ENCODE peak calls at places on chromosomes 1 and 21, in nine cellular contexts. L is A549, C is neural progenitor cell, N is BE2C, Y is fibroblast of lung, I is body of pancreas, V is left lung, G is colonic mucosa, B is ovary. A is an unnamed sample.

GRCh38 chr1:90176530-90176929 is 181.6 kb downstream of the ZNF326 start:
- DNase-seq in L (no peak), C (no peak), N (no peak), Y (no peak), I (no peak), V (no peak), G (no peak), B (no peak), A (no peak)

GRCh38 chr1:158087320-158087927 is 93.3 kb upstream of the CD1D start:
- DNase-seq in L (peak; percentile 84), C (peak; percentile 92), N (peak; percentile 54), Y (peak; percentile 69), I (peak; percentile 58), V (no peak), G (peak; percentile 58), B (peak; percentile 56), A (no peak)

GRCh38 chr21:45552696-45553391 is 10.6 kb upstream of the SLC19A1 start:
- DNase-seq in L (no peak), C (no peak), N (no peak), Y (no peak), I (no peak), V (peak; percentile 33), G (no peak), B (no peak), A (peak; percentile 77)

GRCh38 chr1:85628791-85629531 is 48.4 kb downstream of the CCN1 start:
- DNase-seq in L (peak; percentile 89), C (peak; percentile 54), N (no peak), Y (peak; percentile 92), I (peak; percentile 56), V (peak; percentile 55), G (peak; percentile 53), B (no peak), A (peak; percentile 79)

GRCh38 chr1:54199151-54199764 is 572 bp downstream of the CYB5RL start:
- DNase-seq in L (no peak), C (no peak), N (no peak), Y (no peak), I (no peak), V (no peak), G (peak; percentile 38), B (no peak), A (no peak)

GRCh38 chr1:12095822-12096263 is 32.7 kb downstream of the TNFRSF8 start:
- DNase-seq in L (peak; percentile 55), C (no peak), N (peak; percentile 34), Y (peak; percentile 56), I (no peak), V (no peak), G (no peak), B (no peak), A (no peak)

GRCh38 chr1:151130837-151131586 is 15.4 kb downstream of the SEMA6C start:
- DNase-seq in L (no peak), C (peak; percentile 95), N (no peak), Y (peak; percentile 91), I (peak; percentile 82), V (peak; percentile 88), G (peak; percentile 86), B (peak; percentile 92), A (peak; percentile 95)

GRCh38 chr1:229550812-229551567 is 7.5 kb downstream of the ABCB10 start:
- DNase-seq in L (no peak), C (no peak), N (no peak), Y (no peak), I (no peak), V (no peak), G (no peak), B (no peak), A (no peak)

GRCh38 chr1:241998412-241998921 is 431 bp downstream of the MAP1LC3C start:
- DNase-seq in L (peak; percentile 89), C (peak; percentile 60), N (peak; percentile 74), Y (peak; percentile 88), I (peak; percentile 60), V (peak; percentile 78), G (peak; percentile 88), B (peak; percentile 79), A (peak; percentile 83)

GRCh38 chr1:50427086-50427817 is 4.0 kb upstream of the DMRTA2 start:
- DNase-seq in L (no peak), C (peak; percentile 62), N (no peak), Y (no peak), I (no peak), V (no peak), G (no peak), B (no peak), A (no peak)

GRCh38 chr21:26140185-26140584 is 30.4 kb downstream of the APP start:
- DNase-seq in L (peak; percentile 93), C (no peak), N (no peak), Y (peak; percentile 98), I (peak; percentile 30), V (peak; percentile 52), G (peak; percentile 36), B (no peak), A (peak; percentile 76)

GRCh38 chr1:45542591-45542990 is 8.0 kb upstream of the AKR1A1 start:
- DNase-seq in L (no peak), C (no peak), N (no peak), Y (no peak), I (peak; percentile 67), V (peak; percentile 66), G (peak; percentile 74), B (no peak), A (no peak)

GRCh38 chr1:47692196-47692595 is 254.4 kb downstream of the FOXD2 start:
- DNase-seq in L (no peak), C (no peak), N (no peak), Y (no peak), I (no peak), V (no peak), G (peak; percentile 12), B (no peak), A (no peak)

GRCh38 chr1:246790833-246791232 is 66.6 kb downstream of the SCCPDH start:
- DNase-seq in L (no peak), C (no peak), N (no peak), Y (no peak), I (no peak), V (no peak), G (no peak), B (no peak), A (peak; percentile 49)

GRCh38 chr1:54118704-54119103 is 34.1 kb downstream of the CDCP2 start:
- DNase-seq in L (peak; percentile 48), C (no peak), N (no peak), Y (peak; percentile 93), I (no peak), V (no peak), G (no peak), B (no peak), A (no peak)

GRCh38 chr1:59484090-59484489 is 187.2 kb downstream of the FGGY start:
- DNase-seq in L (peak; percentile 23), C (no peak), N (peak; percentile 12), Y (peak; percentile 96), I (no peak), V (no peak), G (no peak), B (no peak), A (no peak)

GRCh38 chr1:223700942-223701637 is 11.2 kb upstream of the CAPN2 start:
- DNase-seq in L (peak; percentile 96), C (no peak), N (no peak), Y (peak; percentile 99), I (peak; percentile 20), V (peak; percentile 64), G (no peak), B (peak; percentile 60), A (peak; percentile 89)

GRCh38 chr1:36542962-36543515 is 60.3 kb upstream of the CSF3R start:
- DNase-seq in L (no peak), C (peak; percentile 52), N (peak; percentile 34), Y (no peak), I (no peak), V (no peak), G (no peak), B (no peak), A (no peak)

GRCh38 chr1:184877992-184878391 is 96.3 kb downstream of the NIBAN1 start:
- DNase-seq in L (no peak), C (no peak), N (no peak), Y (no peak), I (no peak), V (no peak), G (no peak), B (no peak), A (no peak)

GRCh38 chr1:188825471-188825870 is 1652.2 kb downstream of the BRINP3 start:
- DNase-seq in L (no peak), C (no peak), N (no peak), Y (no peak), I (no peak), V (no peak), G (no peak), B (no peak), A (no peak)

GRCh38 chr1:167428418-167428817 is 89.9 kb downstream of the CD247 start:
- DNase-seq in L (no peak), C (no peak), N (no peak), Y (no peak), I (no peak), V (no peak), G (no peak), B (no peak), A (no peak)

GRCh38 chr1:58331156-58331555 is 215.4 kb downstream of the OMA1 start:
- DNase-seq in L (no peak), C (no peak), N (no peak), Y (peak; percentile 41), I (no peak), V (no peak), G (no peak), B (no peak), A (no peak)

GRCh38 chr1:207813946-207814345 is 62.1 kb downstream of the CD46 start:
- DNase-seq in L (no peak), C (no peak), N (no peak), Y (no peak), I (peak; percentile 21), V (no peak), G (no peak), B (no peak), A (peak; percentile 45)
- H3K4me1 ChIP-seq in L (peaks cover 16% of the 10 kb centered on the region), C (no peaks in the 10 kb centered on the region), N (no peaks in the 10 kb centered on the region), Y (peaks cover 34% of the 10 kb centered on the region), I (peaks cover 90% of the 10 kb centered on the region), V (peaks cover 20% of the 10 kb centered on the region), G (peaks cover 9% of the 10 kb centered on the region), B (peaks cover 47% of the 10 kb centered on the region), A (peaks cover 87% of the 10 kb centered on the region)

GRCh38 chr1:116508090-116508983 is 62.5 kb downstream of the CD58 start:
- DNase-seq in L (peak; percentile 6), C (no peak), N (no peak), Y (no peak), I (no peak), V (no peak), G (no peak), B (no peak), A (no peak)
- H3K4me1 ChIP-seq in L (peaks cover 69% of the 10 kb centered on the region), C (peaks cover 3% of the 10 kb centered on the region), N (no peaks in the 10 kb centered on the region), Y (peaks cover 17% of the 10 kb centered on the region), I (no peaks in the 10 kb centered on the region), V (peaks cover 6% of the 10 kb centered on the region), G (no peaks in the 10 kb centered on the region), B (no peaks in the 10 kb centered on the region), A (peaks cover 2% of the 10 kb centered on the region)

DNA sequence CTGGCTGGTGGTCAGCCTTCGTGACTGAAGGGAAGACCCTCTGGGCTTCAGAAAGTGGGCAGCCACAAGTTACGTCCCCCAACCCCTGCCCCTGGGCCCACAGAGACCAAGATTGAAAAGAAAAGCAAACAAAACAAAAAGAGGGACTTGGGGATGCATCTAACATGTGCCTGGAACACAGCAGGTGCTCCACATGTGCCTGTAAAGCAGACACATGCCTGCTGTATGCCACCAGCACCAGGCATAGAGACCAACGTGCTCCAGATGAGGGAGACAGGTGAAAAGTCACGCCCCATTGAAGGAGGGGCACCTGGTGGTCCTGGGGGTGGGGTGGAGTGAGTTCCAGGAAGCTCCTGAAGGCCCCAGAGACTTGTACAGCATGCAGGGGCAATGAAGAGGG is 11.9 kb downstream of the CDK18 start:
- DNase-seq in L (no peak), C (no peak), N (no peak), Y (no peak), I (no peak), V (no peak), G (no peak), B (no peak), A (no peak)
- H3K4me1 ChIP-seq in L (peaks cover 3% of the 10 kb centered on the region), C (peaks cover 4% of the 10 kb centered on the region), N (peaks cover 12% of the 10 kb centered on the region), Y (no peaks in the 10 kb centered on the region), I (peaks cover 20% of the 10 kb centered on the region), V (peaks cover 7% of the 10 kb centered on the region), G (peaks cover 7% of the 10 kb centered on the region), B (peaks cover 13% of the 10 kb centered on the region), A (peaks cover 55% of the 10 kb centered on the region)

GRCh38 chr21:41763398-41763931 is 3.4 kb downstream of the RIPK4 start:
- DNase-seq in L (no peak), C (peak; percentile 55), N (no peak), Y (no peak), I (no peak), V (no peak), G (no peak), B (no peak), A (no peak)
- H3K4me1 ChIP-seq in L (peaks cover 64% of the 10 kb centered on the region), C (peaks cover 47% of the 10 kb centered on the region), N (no peaks in the 10 kb centered on the region), Y (peaks cover 2% of the 10 kb centered on the region), I (peaks cover 83% of the 10 kb centered on the region), V (peaks cover 21% of the 10 kb centered on the region), G (no peaks in the 10 kb centered on the region), B (no peaks in the 10 kb centered on the region), A (peaks cover 29% of the 10 kb centered on the region)

A was measured in kidney.